ENCODE peak calls at places on chromosomes 4 and X, in six cellular contexts. U is SIG-M5; C is NCI-H1092 treated with DMSO at 0.1 percent for 48 hours; R is iris pigment epithelial cell; O is stimulated activated CD4-positive, alpha-beta T cell treated with anti-CD3 and anti-CD28 coated beads, Interleukin-1b, Interleukin-23, amount 100 ng/mL, for 24 hours; I is naive B cell. F is an unnamed sample.

GRCh38 chrX:75151828-75152592 is 4.1 kb downstream of the ABCB7 start:
- DNase-seq in U (no peak), C (no peak), R (peak), O (no peak), I (no peak), F (no peak)

GRCh38 chr4:184369871-184370270 is 104.5 kb downstream of the IRF2 start:
- DNase-seq in U (no peak), C (no peak), R (peak), O (no peak), I (no peak), F (no peak)

GRCh38 chrX:140190441-140191108 is 225.3 kb upstream of the CXorf66 start:
- DNase-seq in U (no peak), C (no peak), R (no peak), O (no peak), I (no peak), F (peak)

GRCh38 chr4:23887173-23887572 is 2.7 kb downstream of the PPARGC1A start:
- DNase-seq in U (no peak), C (no peak), R (no peak), O (no peak), I (no peak), F (no peak)

GRCh38 chr4:80340036-80340435 is 4.5 kb downstream of the CFAP299 start:
- DNase-seq in U (no peak), C (no peak), R (peak), O (no peak), I (no peak), F (no peak)

GRCh38 chr4:169270156-169270809 is 473 bp downstream of the SH3RF1 start:
- DNase-seq in U (peak), C (peak), R (peak), O (peak), I (peak), F (peak)

GRCh38 chrX:31894152-31894551 is 822.3 kb upstream of the FTHL17 start:
- DNase-seq in U (no peak), C (no peak), R (no peak), O (no peak), I (no peak), F (no peak)

GRCh38 chr4:2799444-2799911 is 6.6 kb downstream of the SH3BP2 start:
- DNase-seq in U (no peak), C (no peak), R (no peak), O (no peak), I (no peak), F (no peak)

GRCh38 chrX:23803931-23804381 is 21.0 kb downstream of the SAT1 start:
- DNase-seq in U (no peak), C (no peak), R (peak), O (no peak), I (no peak), F (no peak)

GRCh38 chr4:83569967-83570366 is 34.1 kb downstream of the GPAT3 start:
- DNase-seq in U (peak), C (no peak), R (no peak), O (no peak), I (peak), F (no peak)

GRCh38 chr4:37858877-37859276 is 32.0 kb upstream of the TBC1D1 start:
- DNase-seq in U (no peak), C (no peak), R (no peak), O (no peak), I (no peak), F (no peak)

GRCh38 chr4:100421356-100421978 is 96.4 kb downstream of the EMCN start:
- DNase-seq in U (no peak), C (peak), R (peak), O (no peak), I (no peak), F (no peak)